ENCODE peak calls at places on chromosomes 12 and 14, in six cellular contexts. M, G, Q, C, T and A are unnamed samples.

GRCh38 chr14:52061380-52061779 is 7.5 kb downstream of the NID2 start:
- DNase-seq in M (no peak), G (peak; percentile 59), Q (no peak), C (no peak), T (no peak), A (no peak)

GRCh38 chr12:52248541-52249035 is 15.5 kb downstream of the KRT7 start:
- DNase-seq in M (no peak), G (no peak), Q (no peak), C (no peak), T (no peak), A (no peak)

GRCh38 chr14:83163016-83163415 is 1629.4 kb upstream of the SEL1L start:
- DNase-seq in M (peak; percentile 17), G (no peak), Q (no peak), C (no peak), T (peak; percentile 69), A (no peak)

GRCh38 chr14:98172243-98172778 is 1099.7 kb downstream of the BCL11B start:
- DNase-seq in M (no peak), G (no peak), Q (no peak), C (no peak), T (no peak), A (no peak)

GRCh38 chr12:132327351-132328171 is 1.8 kb downstream of the GALNT9 start:
- DNase-seq in M (peak; percentile 86), G (peak; percentile 89), Q (peak; percentile 40), C (peak; percentile 96), T (peak; percentile 28), A (no peak)

GRCh38 chr14:20934148-20934762 is 21.0 kb upstream of the RNASE2 start:
- DNase-seq in M (peak; percentile 24), G (peak; percentile 18), Q (no peak), C (peak; percentile 14), T (peak; percentile 4), A (peak; percentile 5)

GRCh38 chr12:74170645-74171477 is 366.8 kb upstream of the ATXN7L3B start:
- DNase-seq in M (no peak), G (no peak), Q (no peak), C (no peak), T (no peak), A (no peak)

GRCh38 chr12:9243999-9244649 is 35.9 kb upstream of the PZP start:
- DNase-seq in M (no peak), G (no peak), Q (no peak), C (no peak), T (no peak), A (no peak)

GRCh38 chr12:66014818-66015217 is 115.7 kb downstream of the LLPH start:
- DNase-seq in M (peak; percentile 81), G (peak; percentile 16), Q (no peak), C (peak; percentile 29), T (peak; percentile 69), A (no peak)

GRCh38 chr12:91109148-91109564 is 2.1 kb downstream of the LUM start:
- DNase-seq in M (peak; percentile 85), G (peak; percentile 79), Q (peak; percentile 61), C (peak; percentile 77), T (peak; percentile 49), A (no peak)

GRCh38 chr14:94031880-94032279 is 5.7 kb downstream of the OTUB2 start:
- DNase-seq in M (no peak), G (no peak), Q (no peak), C (no peak), T (no peak), A (no peak)

GRCh38 chr12:84056-84455 is 17.5 kb downstream of the IQSEC3 start:
- DNase-seq in M (no peak), G (no peak), Q (no peak), C (no peak), T (no peak), A (no peak)

DNA sequence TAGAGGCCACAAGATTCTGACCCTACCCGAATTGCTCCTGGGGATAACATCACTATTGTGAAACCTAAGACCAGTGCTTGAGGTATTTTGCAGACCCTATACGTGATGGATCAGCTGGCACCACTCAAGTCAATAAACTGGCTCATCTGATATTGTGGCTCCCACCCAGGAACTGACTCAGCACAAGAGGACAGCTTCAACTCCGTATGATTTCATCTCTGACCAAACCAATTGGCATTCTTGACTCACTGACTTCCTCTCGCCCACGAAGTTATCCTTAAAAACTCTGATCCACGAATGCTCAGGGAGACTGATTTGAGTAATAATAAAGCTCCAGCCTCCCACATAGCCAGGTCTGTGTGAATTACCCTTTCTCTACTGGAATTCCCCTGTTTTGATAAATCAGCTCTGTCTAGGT is 1036.1 kb upstream of the TMEM132C start:
- DNase-seq in M (peak; percentile 98), G (peak; percentile 72), Q (no peak), C (peak; percentile 90), T (peak; percentile 99), A (no peak)
- H3K4me3 ChIP-seq in M (no peak overlapping the region), G (no peak overlapping the region), Q (no peak overlapping the region), C (no peak overlapping the region), T (no peak overlapping the region), A (no peak overlapping the region)

DNA sequence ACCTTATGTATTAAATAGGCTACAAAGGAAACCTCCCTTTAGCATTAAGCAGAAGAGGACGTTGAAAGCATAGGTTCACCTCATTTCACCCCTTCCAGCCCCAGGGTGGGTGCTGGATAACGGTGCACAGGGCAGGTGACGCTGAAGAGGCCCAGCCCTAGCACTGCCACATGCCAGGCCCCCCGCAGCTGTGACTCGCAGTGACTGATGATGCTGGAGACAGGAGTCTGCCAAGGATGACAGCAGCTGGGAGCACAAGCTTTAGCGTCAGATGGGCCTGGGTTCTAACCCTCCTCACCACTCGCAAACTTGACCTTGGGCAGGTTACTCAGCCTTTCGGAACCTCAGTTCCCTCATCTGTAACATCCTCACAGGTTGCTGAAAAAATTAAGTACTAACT is 76.7 kb downstream of the TBK1 start:
- DNase-seq in M (peak; percentile 43), G (no peak), Q (no peak), C (no peak), T (no peak), A (no peak)
- TF ChIP-seq CTCF in M (no peak), G (no peak), Q (no peak), C (no peak), T (no peak), A (no peak)

GRCh38 chr12:33437598-33437997 is 2.0 kb downstream of the SYT10 start:
- DNase-seq in M (no peak), G (no peak), Q (no peak), C (no peak), T (no peak), A (no peak)

GRCh38 chr12:33440477-33440876 is 858 bp upstream of the SYT10 start:
- DNase-seq in M (no peak), G (no peak), Q (no peak), C (no peak), T (no peak), A (no peak)

GRCh38 chr12:33439587-33440011 is at the start of gene SYT10:
- DNase-seq in M (peak; percentile 7), G (peak; percentile 10), Q (no peak), C (peak; percentile 14), T (no peak), A (no peak)

GRCh38 chr12:33438025-33438772 is 1.4 kb downstream of the SYT10 start:
- DNase-seq in M (no peak), G (no peak), Q (no peak), C (no peak), T (no peak), A (no peak)

DNA sequence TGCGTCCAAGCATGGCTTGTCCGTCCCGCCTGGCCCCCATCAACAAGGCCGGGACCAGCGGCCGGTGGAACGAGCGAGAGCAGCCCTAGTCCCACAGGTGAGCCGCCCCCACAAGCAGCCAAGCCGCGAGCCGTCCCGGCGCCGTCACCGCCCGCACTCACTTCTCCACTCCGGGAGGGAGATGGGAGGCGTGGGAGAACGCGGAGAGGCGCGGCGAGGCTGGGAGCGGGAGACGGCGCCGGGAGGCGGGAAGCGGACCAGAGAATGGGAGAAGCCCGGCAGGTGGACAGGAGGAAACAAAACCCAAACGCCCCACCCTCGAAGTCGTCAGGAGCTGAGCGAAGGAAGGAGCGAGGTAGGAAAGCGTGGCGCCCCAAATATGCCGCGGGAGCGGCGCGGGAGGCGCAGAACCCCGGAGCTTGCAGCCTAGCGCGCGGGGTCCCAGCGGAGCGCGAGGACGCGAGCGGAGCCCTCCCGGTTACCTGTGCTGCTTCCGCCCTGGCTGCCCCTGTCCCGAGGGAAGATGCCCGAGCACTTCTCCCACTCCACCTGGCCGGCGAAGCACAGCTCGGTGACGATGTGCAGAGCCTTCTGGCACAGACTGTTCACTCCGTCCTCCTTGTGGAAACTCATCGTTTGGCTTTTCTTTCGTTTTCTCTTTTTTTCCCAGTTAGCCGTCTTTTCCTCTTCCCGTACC is 581 bp downstream of the SYT10 start:
- DNase-seq in M (peak; percentile 19), G (no peak), Q (no peak), C (no peak), T (no peak), A (no peak)
- H3K4me3 ChIP-seq in M (peak overlapping the region; percentile 52), G (peak overlapping the region; percentile 64), Q (peak overlapping the region; percentile 27), C (peak overlapping the region; percentile 61), T (peak overlapping the region; percentile 39), A (no peak overlapping the region)

GRCh38 chr12:104694161-104694560 is 237.4 kb downstream of the CHST11 start:
- DNase-seq in M (no peak), G (peak; percentile 55), Q (no peak), C (no peak), T (no peak), A (no peak)
- TF ChIP-seq CTCF in M (no peak), G (no peak), Q (no peak), C (no peak), T (no peak), A (no peak)

DNA sequence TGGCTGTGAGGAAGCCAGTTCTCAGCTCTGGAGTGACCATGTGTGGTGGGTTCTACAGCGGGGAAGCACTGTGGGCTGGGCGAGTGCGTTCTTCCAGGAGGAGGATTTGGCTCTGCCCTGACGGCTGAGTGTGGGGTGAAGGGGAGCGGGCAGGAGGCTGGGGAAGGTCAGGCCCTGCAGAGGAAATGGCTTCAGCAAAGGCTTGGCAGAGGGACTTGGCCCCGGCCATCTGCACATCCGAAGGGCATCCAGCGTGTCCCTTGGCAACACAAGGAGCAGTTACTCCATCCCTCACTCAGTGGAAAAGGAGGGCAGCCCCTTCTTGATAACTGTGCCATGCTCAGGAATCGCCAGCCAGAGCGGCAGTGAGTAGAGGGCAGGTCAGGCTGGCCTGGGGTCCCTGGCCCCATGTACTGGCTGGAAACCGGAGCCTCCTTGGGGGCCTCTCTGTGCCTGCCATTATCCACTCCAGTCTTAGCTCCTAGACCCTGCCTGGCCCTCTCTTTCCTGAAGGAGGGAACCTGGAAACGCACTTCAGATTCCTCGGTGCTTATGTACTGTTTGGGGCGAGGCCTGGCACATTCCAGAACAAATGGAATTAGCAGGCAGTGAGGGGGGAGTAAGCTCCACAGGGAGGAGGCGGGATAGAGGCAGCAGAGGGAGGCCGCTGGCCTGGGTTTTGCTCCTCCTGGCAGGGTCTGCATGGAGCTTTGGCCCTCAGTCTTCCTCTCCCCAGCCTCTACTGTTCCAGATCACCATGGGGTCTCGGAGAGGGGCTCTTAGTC is 133.6 kb upstream of the NCOR2 start:
- DNase-seq in M (peak; percentile 46), G (peak; percentile 91), Q (no peak), C (peak; percentile 73), T (peak; percentile 51), A (no peak)
- H3K4me3 ChIP-seq in M (no peak overlapping the region), G (no peak overlapping the region), Q (no peak overlapping the region), C (no peak overlapping the region), T (no peak overlapping the region), A (no peak overlapping the region)

DNA sequence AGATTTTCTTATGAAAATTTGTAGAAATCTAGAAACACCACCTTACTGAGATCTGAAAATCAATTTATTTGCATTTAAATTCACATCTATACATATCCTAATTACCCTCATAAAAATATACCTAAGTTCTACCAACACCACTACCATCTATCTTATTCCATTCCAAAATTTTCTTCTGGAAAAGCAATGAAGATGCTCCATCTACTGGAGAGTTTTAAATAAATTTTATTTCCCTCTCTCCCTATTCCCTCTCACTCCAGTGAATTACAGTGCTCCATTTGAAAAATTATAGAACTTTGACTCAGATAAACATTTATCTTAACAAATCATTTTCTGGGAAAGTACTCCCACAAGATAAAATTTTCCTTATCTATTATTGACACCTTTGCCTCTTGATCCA is 2.3 kb upstream of the C14orf39 start:
- DNase-seq in M (no peak), G (no peak), Q (no peak), C (no peak), T (peak; percentile 18), A (no peak)
- TF ChIP-seq CTCF in M (no peak), G (peak; percentile 12), Q (no peak), C (peak; percentile 15), T (peak; percentile 7), A (no peak)